ENCODE peak calls at places on chromosomes 12 and 14, in four cellular contexts. S, M, T and J are unnamed samples.

GRCh38 chr12:107318554-107318803 is 225.1 kb upstream of the CRY1 start:
- DNase-seq in S (no peak), M (no peak), T (no peak), J (no peak)

GRCh38 chr12:66676241-66676640 is 2.6 kb downstream of the GRIP1 start:
- DNase-seq in M (no peak), S (no peak), T (no peak), J (no peak)

GRCh38 chr12:48542300-48542928 is 17.0 kb downstream of the OR8S1 start:
- DNase-seq in T (peak), M (no peak), S (peak), J (no peak)

GRCh38 chr12:32679091-32679909 is at the start of gene DNM1L:
- DNase-seq in S (peak), T (peak), M (peak), J (peak)

GRCh38 chr14:30656190-30656632 is 34.1 kb downstream of the SCFD1 start:
- DNase-seq in S (peak), M (no peak), T (peak), J (no peak)

GRCh38 chr14:98408713-98409112 is 863.3 kb downstream of the BCL11B start:
- DNase-seq in M (no peak), T (no peak), S (no peak), J (no peak)

GRCh38 chr12:99476956-99477355 is 170.6 kb upstream of the GARIN6 start:
- DNase-seq in M (no peak), S (no peak), T (no peak), J (no peak)

GRCh38 chr12:131040491-131040890 is 86.8 kb downstream of the ADGRD1 start:
- DNase-seq in M (peak), T (no peak), S (no peak), J (no peak)

GRCh38 chr12:119440961-119441360 is 106.4 kb downstream of the CCDC60 start:
- DNase-seq in M (no peak), S (no peak), T (no peak), J (no peak)

GRCh38 chr12:98227162-98227561 is 288.2 kb upstream of the TMPO start:
- DNase-seq in M (no peak), T (no peak), S (peak), J (no peak)

GRCh38 chr12:57214398-57214781 is 2.2 kb upstream of the NXPH4 start:
- DNase-seq in S (peak), M (peak), T (peak), J (peak)

GRCh38 chr12:111103583-111103982 is 183.2 kb upstream of the MYL2 start:
- DNase-seq in T (no peak), M (no peak), S (no peak), J (no peak)

GRCh38 chr12:113709456-113709855 is 237.8 kb upstream of the LHX5 start:
- DNase-seq in T (no peak), S (no peak), M (no peak), J (no peak)

GRCh38 chr14:97916100-97916499 is 1118.9 kb downstream of the VRK1 start:
- DNase-seq in T (no peak), M (no peak), S (no peak), J (no peak)

GRCh38 chr14:93965287-93965821 is 11.0 kb downstream of the ASB2 start:
- DNase-seq in T (no peak), M (no peak), S (no peak), J (no peak)

GRCh38 chr12:39620664-39621658 is 1.4 kb upstream of the ABCD2 start:
- DNase-seq in M (no peak), T (peak), S (no peak), J (no peak)

GRCh38 chr14:96917442-96917963 is 120.3 kb downstream of the VRK1 start:
- DNase-seq in S (no peak), T (no peak), M (no peak), J (no peak)

GRCh38 chr14:32576088-32576795 is 247.1 kb downstream of the AKAP6 start:
- DNase-seq in S (peak), M (no peak), T (peak), J (no peak)

GRCh38 chr12:96197503-96198272 is 3.5 kb downstream of the ELK3 start:
- DNase-seq in T (no peak), M (no peak), S (no peak), J (no peak)

GRCh38 chr14:87133073-87133815 is 859.7 kb downstream of the GALC start:
- DNase-seq in S (no peak), T (no peak), M (no peak), J (no peak)

GRCh38 chr14:68235011-68235410 is 415.4 kb downstream of the RAD51B start:
- DNase-seq in T (no peak), M (no peak), S (no peak), J (no peak)

GRCh38 chr12:100383586-100384548 is 27.0 kb downstream of the SLC17A8 start:
- DNase-seq in S (no peak), M (no peak), T (no peak), J (no peak)

GRCh38 chr12:54415223-54415929 is 3.7 kb downstream of the ITGA5 start:
- DNase-seq in T (no peak), S (no peak), M (peak), J (no peak)

GRCh38 chr14:64966976-64967375 is 5.2 kb downstream of the RAB15 start:
- DNase-seq in M (no peak), T (peak), S (no peak), J (peak)

GRCh38 chr12:102343361-102344121 is 136.8 kb downstream of the IGF1 start:
- DNase-seq in M (no peak), S (no peak), T (no peak), J (no peak)

DNA sequence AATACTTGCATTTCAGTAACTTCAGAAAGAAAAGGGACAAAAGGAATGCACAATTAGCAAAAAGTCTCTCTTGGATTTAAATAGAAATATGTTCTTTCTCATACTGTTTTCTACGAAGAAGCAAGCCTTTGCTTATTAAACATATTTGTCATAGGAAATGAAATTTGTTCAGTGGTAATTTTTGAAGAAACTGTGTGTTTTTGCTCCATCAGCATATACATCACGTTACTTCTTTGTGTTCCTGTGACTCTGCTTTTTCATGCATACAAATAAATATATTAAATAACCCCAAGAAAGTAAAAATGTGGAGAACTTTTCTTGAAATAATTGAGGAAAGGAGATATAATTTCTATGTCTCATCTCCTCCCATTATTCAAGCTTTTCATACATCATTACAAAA is 39.7 kb downstream of the CD163L1 start:
- DNase-seq in M (no peak), S (no peak), T (no peak), J (no peak)
- TF ChIP-seq POLR2AphosphoS5 in M (no peak), S (no peak), T (no peak), J (no peak)

GRCh38 chr12:23528316-23528715 is 421.2 kb downstream of the SOX5 start:
- DNase-seq in T (no peak), S (peak), M (no peak), J (no peak)
- H3K27ac ChIP-seq in T (no peak), S (no peak), M (no peak), J (no peak)

GRCh38 chr12:21939435-21939834 is 1.8 kb downstream of the ABCC9 start:
- DNase-seq in T (no peak), S (peak), M (no peak), J (no peak)

GRCh38 chr12:21940972-21941521 is at the start of gene ABCC9:
- DNase-seq in S (peak), T (peak), M (peak), J (no peak)

GRCh38 chr12:21940549-21940948 is 677 bp downstream of the ABCC9 start:
- DNase-seq in M (no peak), T (no peak), S (peak), J (no peak)

GRCh38 chr12:21942377-21942703 is 1.1 kb upstream of the ABCC9 start:
- DNase-seq in T (no peak), M (no peak), S (no peak), J (no peak)

DNA sequence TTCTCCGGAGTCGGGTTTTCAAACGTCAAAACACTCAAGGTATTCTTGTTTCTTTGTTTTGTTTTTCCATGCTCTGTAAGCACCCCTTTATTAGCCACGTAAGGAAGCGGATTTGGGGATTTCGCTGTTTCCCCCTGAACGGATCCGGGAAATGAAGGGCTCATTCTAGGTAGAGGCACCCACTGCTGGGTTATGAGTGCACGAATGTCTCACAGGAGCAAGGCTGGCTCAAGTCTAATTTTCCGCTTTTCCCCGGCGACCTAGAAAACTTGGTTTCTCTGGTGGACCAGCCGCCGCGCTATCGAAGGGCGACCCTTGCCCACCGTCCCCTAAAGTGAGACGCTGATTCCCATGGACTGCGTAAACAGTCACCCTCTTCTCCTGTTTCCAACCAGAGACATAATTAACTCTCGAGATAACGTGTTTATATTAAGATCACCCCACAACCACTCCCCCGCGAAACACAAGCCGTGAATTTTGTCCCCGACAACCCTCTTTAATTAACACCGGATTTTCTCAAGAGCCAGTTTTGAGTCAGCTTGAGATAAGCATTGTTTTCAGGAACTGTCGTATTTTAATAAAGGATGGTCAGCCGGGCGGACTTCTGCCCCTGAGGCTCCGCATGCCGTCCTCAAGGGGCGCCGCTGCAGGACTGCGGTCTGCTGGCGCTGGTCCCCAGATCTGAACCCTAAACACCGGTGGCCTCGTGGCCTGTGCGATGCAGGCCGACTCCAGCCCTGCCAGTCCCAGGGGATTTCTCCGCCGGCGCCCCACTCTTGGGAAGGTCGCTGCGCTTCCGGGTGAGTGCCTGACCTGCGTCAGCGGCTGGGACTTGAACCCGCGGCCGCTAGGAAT is 523 bp upstream of the ABCC9 start:
- DNase-seq in M (peak), T (peak), S (peak), J (no peak)
- TF ChIP-seq CTCF in M (no peak), T (peak), S (peak), J (no peak)

DNA sequence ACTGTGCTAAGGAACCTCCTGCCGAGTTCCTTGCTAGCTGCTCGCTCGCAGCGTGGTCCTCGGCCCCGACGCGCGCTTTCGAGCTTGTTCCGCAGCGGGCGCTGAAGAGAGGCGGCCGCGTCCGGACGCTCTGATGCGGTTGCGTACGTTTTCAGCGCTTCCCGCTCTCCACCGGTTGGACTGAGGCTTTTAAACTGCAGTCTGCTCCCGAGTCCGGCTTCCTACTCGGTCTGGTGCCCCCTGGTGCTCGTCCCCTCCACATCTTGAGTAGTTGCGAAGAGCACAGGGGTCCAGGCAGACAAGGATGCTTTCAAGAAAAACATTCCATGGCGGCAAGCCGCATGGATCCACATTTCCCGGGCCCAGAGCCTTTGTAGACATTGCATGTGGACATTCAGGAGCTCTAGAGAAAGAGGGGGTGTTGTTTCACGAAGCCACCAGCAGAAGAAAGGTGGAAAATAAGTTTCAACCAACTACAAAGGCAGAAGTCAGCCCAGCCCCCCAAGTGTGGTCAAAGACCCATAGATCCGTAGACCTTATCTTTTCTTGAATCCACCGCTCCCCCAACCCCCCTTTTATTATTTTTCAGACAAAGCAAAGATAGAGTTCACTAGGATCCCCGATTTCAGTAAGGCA is 1.1 kb upstream of the WNK1 start:
- DNase-seq in T (peak), S (peak), M (peak), J (peak)
- TF ChIP-seq POLR2AphosphoS5 in T (peak), S (peak), M (peak), J (peak)